ENCODE peak calls at places on chromosomes 3 and 15, in four cellular contexts. I, A, N and G are unnamed samples.

GRCh38 chr15:42695527-42696071 is 41.3 kb downstream of the CDAN1 start:
- DNase-seq in A (no peak), N (no peak), I (no peak), G (no peak)

GRCh38 chr15:87707076-87707475 is 549.5 kb downstream of the NTRK3 start:
- DNase-seq in N (no peak), I (no peak), A (no peak), G (no peak)

GRCh38 chr3:39144095-39144747 is 9.2 kb downstream of the CSRNP1 start:
- DNase-seq in I (no peak), A (no peak), N (no peak), G (no peak)

GRCh38 chr15:87033056-87033455 is 953.4 kb downstream of the AGBL1 start:
- DNase-seq in N (no peak), I (no peak), A (no peak), G (no peak)

GRCh38 chr3:134985841-134986520 is 190.9 kb downstream of the EPHB1 start:
- DNase-seq in I (no peak), N (no peak), A (no peak), G (no peak)

GRCh38 chr15:49015896-49016295 is 30.4 kb downstream of the SECISBP2L start:
- DNase-seq in A (no peak), N (no peak), I (no peak), G (no peak)

GRCh38 chr3:39254806-39255449 is 24.9 kb downstream of the CX3CR1 start:
- DNase-seq in A (no peak), N (no peak), I (no peak), G (no peak)

GRCh38 chr3:127392146-127392470 is 104.3 kb upstream of the PRR20G start:
- DNase-seq in A (no peak), N (no peak), I (no peak), G (no peak)

GRCh38 chr15:92294759-92295158 is 98.9 kb upstream of the ST8SIA2 start:
- DNase-seq in I (no peak), A (no peak), N (no peak), G (no peak)

GRCh38 chr3:111803123-111803593 is 55.9 kb upstream of the PHLDB2 start:
- DNase-seq in N (no peak), I (no peak), A (no peak), G (no peak)

GRCh38 chr3:66797916-66798560 is 200.1 kb upstream of the KBTBD8 start:
- DNase-seq in A (no peak), N (no peak), I (no peak), G (no peak)

GRCh38 chr3:140270329-140270728 is 335.3 kb downstream of the CLSTN2 start:
- DNase-seq in A (no peak), I (no peak), N (no peak), G (no peak)

GRCh38 chr3:73073091-73073707 is 11.7 kb downstream of the EBLN2 start:
- DNase-seq in A (no peak), I (no peak), N (peak; percentile 15), G (no peak)

GRCh38 chr3:183692436-183692835 is 5.2 kb upstream of the YEATS2 start:
- DNase-seq in A (no peak), N (no peak), I (no peak), G (no peak)

GRCh38 chr15:87817553-87817952 is 439.0 kb downstream of the NTRK3 start:
- DNase-seq in A (no peak), I (no peak), N (no peak), G (no peak)

GRCh38 chr3:122760457-122761271 is 33.0 kb downstream of the HSPBAP1 start:
- DNase-seq in A (no peak), I (no peak), N (no peak), G (no peak)

GRCh38 chr15:22949074-22949547 is 31.1 kb downstream of the CYFIP1 start:
- DNase-seq in I (peak; percentile 73), A (no peak), N (no peak), G (peak; percentile 33)

GRCh38 chr3:164450276-164450905 is 627.9 kb downstream of the SI start:
- DNase-seq in A (no peak), N (no peak), I (no peak), G (no peak)

GRCh38 chr3:183244219-183244618 is 8.8 kb upstream of the B3GNT5 start:
- DNase-seq in I (no peak), N (no peak), A (no peak), G (no peak)

GRCh38 chr3:52547143-52547542 is 10.7 kb downstream of the UQCC5 start:
- DNase-seq in N (no peak), A (no peak), I (no peak), G (no peak)

GRCh38 chr3:41853495-41853894 is 108.4 kb downstream of the ULK4 start:
- DNase-seq in I (no peak), A (no peak), N (no peak), G (no peak)

GRCh38 chr15:48806151-48806550 is 4.7 kb downstream of the CEP152 start:
- DNase-seq in A (no peak), N (no peak), I (no peak), G (no peak)

GRCh38 chr3:43852066-43852465 is 161.3 kb downstream of the ABHD5 start:
- DNase-seq in I (no peak), N (no peak), A (no peak), G (no peak)

GRCh38 chr3:157142315-157142714 is 17.6 kb downstream of the CCNL1 start:
- DNase-seq in N (no peak), I (no peak), A (no peak), G (no peak)

GRCh38 chr15:94287794-94288246 is 56.5 kb downstream of the MCTP2 start:
- DNase-seq in A (peak; percentile 66), N (no peak), I (no peak), G (no peak)

GRCh38 chr3:38480930-38481329 is 15.2 kb upstream of the EXOG start:
- DNase-seq in N (no peak), A (no peak), I (no peak), G (no peak)

GRCh38 chr3:71208273-71209095 is 375.0 kb downstream of the FOXP1 start:
- DNase-seq in I (peak; percentile 31), N (peak; percentile 98), A (no peak), G (no peak)

DNA sequence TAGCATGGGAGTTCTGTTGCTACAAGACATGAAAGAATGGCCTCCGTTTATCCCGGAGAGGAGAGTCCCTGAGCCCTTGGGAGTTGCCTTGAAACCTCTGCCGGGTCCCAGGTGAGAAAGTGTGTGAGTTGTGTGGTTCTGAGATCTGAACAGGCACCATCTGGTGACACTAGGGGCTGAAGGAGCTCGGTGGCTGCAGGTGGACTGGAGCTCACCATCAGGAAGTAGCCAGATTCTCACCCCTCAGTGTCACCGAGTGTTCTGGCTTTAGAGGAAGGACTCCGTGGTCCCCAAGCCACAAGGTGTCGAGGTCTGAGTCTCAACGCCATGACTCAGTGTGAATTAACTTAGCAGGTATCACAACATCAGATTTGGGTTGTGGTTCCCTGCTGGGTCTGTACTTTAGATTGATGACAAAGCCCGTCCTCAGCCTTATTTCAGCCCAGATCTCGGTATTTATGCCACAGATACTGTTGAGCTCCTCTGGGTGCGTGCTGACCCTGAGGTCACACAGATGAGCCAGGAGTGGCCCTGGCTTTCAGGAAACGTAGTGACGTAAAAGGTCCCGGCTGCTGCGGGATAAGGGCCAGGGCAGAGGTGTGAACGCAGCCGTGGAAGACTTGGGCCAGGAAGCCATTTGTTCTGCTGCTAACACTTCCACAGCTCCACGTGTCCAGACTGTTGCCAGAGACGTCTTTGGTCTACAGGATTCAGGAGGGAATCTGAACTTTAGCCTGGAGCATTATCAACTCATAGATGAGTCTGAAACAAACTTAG is 54.4 kb downstream of the PGPEP1L start:
- DNase-seq in I (no peak), A (peak; percentile 80), N (no peak), G (no peak)
- TF ChIP-seq TARDBP in I (no peak), A (no peak), N (no peak), G (no peak)

DNA sequence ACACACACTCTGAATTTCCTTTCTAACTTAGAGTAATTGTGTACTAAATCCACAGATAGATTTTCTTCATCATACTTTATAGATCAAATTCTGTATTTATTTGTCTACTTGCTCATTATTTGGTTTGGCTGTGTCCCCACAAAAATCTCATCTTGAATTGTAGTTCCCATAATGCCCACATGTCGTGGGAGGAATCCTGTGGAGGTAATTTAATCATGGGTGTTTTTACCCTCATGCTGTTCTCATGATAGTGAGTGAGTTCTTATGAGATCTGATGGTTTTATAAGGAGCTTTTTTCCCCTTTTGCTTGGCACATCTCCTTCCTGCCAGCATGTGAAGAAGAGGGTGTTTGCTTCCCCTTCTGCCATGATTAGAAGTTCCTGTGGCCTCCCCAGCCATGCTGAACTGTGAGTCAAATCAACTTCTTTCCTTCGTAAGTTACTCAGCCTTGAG is 198.3 kb upstream of the TGFBR2 start:
- DNase-seq in I (no peak), N (no peak), A (no peak), G (no peak)
- TF ChIP-seq FOXK2 in I (no peak), N (no peak), A (no peak), G (no peak)

GRCh38 chr3:195909294-195909644 is 918 bp upstream of the TNK2 start:
- DNase-seq in A (no peak), I (no peak), N (no peak), G (peak; percentile 42)
- TF ChIP-seq TARDBP in A (no peak), I (no peak), N (no peak), G (no peak)

DNA sequence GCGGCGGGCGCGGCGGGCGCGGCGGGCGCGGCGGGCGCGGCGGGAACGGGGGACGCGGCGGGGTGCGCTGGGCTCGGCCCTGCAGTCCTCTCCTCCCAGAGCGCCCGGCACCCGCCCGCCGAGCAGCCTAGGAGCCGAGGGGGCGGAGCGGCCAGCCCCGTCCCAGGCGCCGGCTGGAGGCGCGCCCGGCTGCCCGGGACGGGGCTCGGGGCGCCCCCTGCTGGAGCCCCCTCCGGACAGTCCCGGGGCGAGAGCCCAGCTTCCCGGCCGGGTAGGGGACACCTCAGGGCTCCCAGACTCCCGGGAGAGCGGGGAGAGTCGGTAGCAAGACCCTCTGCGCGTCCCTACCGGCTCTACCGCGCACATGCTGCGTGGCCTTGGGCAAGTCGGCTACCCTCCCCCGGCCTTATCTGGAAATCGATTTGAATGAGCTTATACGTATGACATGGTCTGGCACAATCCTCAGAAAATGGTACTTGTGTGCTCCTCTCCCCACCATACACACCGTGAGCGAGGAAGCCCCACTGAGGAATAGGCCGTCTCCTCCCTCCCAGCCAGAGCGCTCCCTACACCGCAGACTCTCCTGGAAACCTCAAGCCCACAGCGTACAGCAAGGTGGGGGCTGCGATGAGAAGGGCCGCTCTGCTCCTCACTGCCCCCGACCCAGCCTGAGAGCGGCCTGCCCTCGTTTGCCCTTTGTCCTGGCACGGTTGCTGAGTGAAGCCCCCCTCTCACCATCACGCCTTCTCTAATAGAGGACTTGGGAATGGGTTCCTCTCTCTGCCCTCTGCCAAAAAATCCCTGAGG is at the start of gene DAPK2:
- DNase-seq in I (peak; percentile 96), A (no peak), N (peak; percentile 27), G (peak; percentile 80)
- TF ChIP-seq FOXK2 in I (no peak), A (no peak), N (no peak), G (no peak)

GRCh38 chr3:193250492-193250891 is 9.5 kb downstream of the PLAAT1 start:
- DNase-seq in A (no peak), I (no peak), N (no peak), G (no peak)
- TF ChIP-seq TARDBP in A (no peak), I (no peak), N (no peak), G (no peak)

GRCh38 chr3:180590396-180590795 is 11.6 kb upstream of the TTC14 start:
- DNase-seq in A (no peak), I (no peak), N (no peak), G (no peak)

GRCh38 chr3:180595536-180595935 is 6.4 kb upstream of the TTC14 start:
- DNase-seq in A (no peak), N (no peak), I (no peak), G (no peak)

GRCh38 chr3:180600473-180600872 is 1.5 kb upstream of the TTC14 start:
- DNase-seq in A (no peak), I (no peak), N (no peak), G (no peak)

GRCh38 chr3:180594631-180595348 is 7.2 kb upstream of the TTC14 start:
- DNase-seq in N (peak; percentile 13), A (peak; percentile 26), I (no peak), G (no peak)
- TF ChIP-seq FOXK2 in N (no peak), A (no peak), I (no peak), G (no peak)